ENCODE peak calls at places on chromosome 20, in seven cellular contexts. One of them, this sample, is unnamed.

GRCh38 chr20:47241345-47241781 is 115.1 kb downstream of the ZMYND8 start:
- DNase-seq in GM20000: no peak
- DNase-seq in cardiac muscle cell: peak
- DNase-seq in heart right ventricle: no peak
- DNase-seq in transverse colon: peak
- DNase-seq in stomach: no peak
- DNase-seq in heart left ventricle: no peak
- DNase-seq in this sample: no peak

GRCh38 chr20:44762466-44763140 is 16.9 kb downstream of the KCNK15 start:
- DNase-seq in GM20000: no peak
- DNase-seq in cardiac muscle cell: no peak
- DNase-seq in heart right ventricle: peak
- DNase-seq in transverse colon: no peak
- DNase-seq in stomach: no peak
- DNase-seq in heart left ventricle: peak
- DNase-seq in this sample: no peak

GRCh38 chr20:44772636-44773035 is 27.0 kb downstream of the KCNK15 start:
- DNase-seq in GM20000: no peak
- DNase-seq in cardiac muscle cell: no peak
- DNase-seq in heart right ventricle: no peak
- DNase-seq in transverse colon: no peak
- DNase-seq in stomach: no peak
- DNase-seq in heart left ventricle: no peak
- DNase-seq in this sample: no peak

GRCh38 chr20:63641792-63642517 is 11.3 kb downstream of the STMN3 start:
- DNase-seq in GM20000: peak
- DNase-seq in cardiac muscle cell: peak
- DNase-seq in heart right ventricle: peak
- DNase-seq in transverse colon: peak
- DNase-seq in stomach: peak
- DNase-seq in heart left ventricle: peak
- DNase-seq in this sample: peak

GRCh38 chr20:10521068-10521834 is 86.1 kb downstream of the SLX4IP start:
- DNase-seq in GM20000: no peak
- DNase-seq in cardiac muscle cell: peak
- DNase-seq in heart right ventricle: no peak
- DNase-seq in transverse colon: no peak
- DNase-seq in stomach: no peak
- DNase-seq in heart left ventricle: no peak
- DNase-seq in this sample: no peak

GRCh38 chr20:36384022-36384619 is 78.0 kb downstream of the DLGAP4 start:
- DNase-seq in GM20000: peak
- DNase-seq in cardiac muscle cell: peak
- DNase-seq in heart right ventricle: peak
- DNase-seq in transverse colon: no peak
- DNase-seq in stomach: no peak
- DNase-seq in heart left ventricle: no peak
- DNase-seq in this sample: no peak

GRCh38 chr20:32761417-32761830 is 761 bp upstream of the DNMT3B start:
- DNase-seq in GM20000: no peak
- DNase-seq in cardiac muscle cell: no peak
- DNase-seq in heart right ventricle: no peak
- DNase-seq in transverse colon: no peak
- DNase-seq in stomach: no peak
- DNase-seq in heart left ventricle: no peak
- DNase-seq in this sample: no peak

GRCh38 chr20:47198254-47198671 is 158.2 kb downstream of the ZMYND8 start:
- DNase-seq in GM20000: peak
- DNase-seq in cardiac muscle cell: no peak
- DNase-seq in heart right ventricle: no peak
- DNase-seq in transverse colon: no peak
- DNase-seq in stomach: no peak
- DNase-seq in heart left ventricle: no peak
- DNase-seq in this sample: no peak

GRCh38 chr20:37516697-37517370 is 4.2 kb upstream of the NNAT start:
- DNase-seq in GM20000: no peak
- DNase-seq in cardiac muscle cell: peak
- DNase-seq in heart right ventricle: no peak
- DNase-seq in transverse colon: peak
- DNase-seq in stomach: peak
- DNase-seq in heart left ventricle: no peak
- DNase-seq in this sample: no peak

GRCh38 chr20:41573955-41574354 is 44.2 kb downstream of the CHD6 start:
- DNase-seq in GM20000: no peak
- DNase-seq in cardiac muscle cell: no peak
- DNase-seq in heart right ventricle: no peak
- DNase-seq in transverse colon: no peak
- DNase-seq in stomach: no peak
- DNase-seq in heart left ventricle: no peak
- DNase-seq in this sample: no peak

GRCh38 chr20:9609892-9610502 is 95.6 kb downstream of the LAMP5 start:
- DNase-seq in GM20000: peak
- DNase-seq in cardiac muscle cell: peak
- DNase-seq in heart right ventricle: peak
- DNase-seq in transverse colon: peak
- DNase-seq in stomach: peak
- DNase-seq in heart left ventricle: peak
- DNase-seq in this sample: no peak

GRCh38 chr20:50762435-50763201 is 31.2 kb downstream of the PARD6B start:
- DNase-seq in GM20000: no peak
- DNase-seq in cardiac muscle cell: peak
- DNase-seq in heart right ventricle: peak
- DNase-seq in transverse colon: peak
- DNase-seq in stomach: peak
- DNase-seq in heart left ventricle: peak
- DNase-seq in this sample: no peak

GRCh38 chr20:51639206-51639832 is 96.8 kb upstream of the NFATC2 start:
- DNase-seq in GM20000: peak
- DNase-seq in cardiac muscle cell: peak
- DNase-seq in heart right ventricle: peak
- DNase-seq in transverse colon: peak
- DNase-seq in stomach: peak
- DNase-seq in heart left ventricle: peak
- DNase-seq in this sample: peak

GRCh38 chr20:24077145-24077544 is 88.6 kb upstream of the GGTLC1 start:
- DNase-seq in GM20000: no peak
- DNase-seq in cardiac muscle cell: no peak
- DNase-seq in heart right ventricle: no peak
- DNase-seq in transverse colon: no peak
- DNase-seq in stomach: no peak
- DNase-seq in heart left ventricle: no peak
- DNase-seq in this sample: no peak

GRCh38 chr20:62489186-62489939 is 13.6 kb upstream of the GATA5 start:
- DNase-seq in GM20000: no peak
- DNase-seq in cardiac muscle cell: no peak
- DNase-seq in heart right ventricle: no peak
- DNase-seq in transverse colon: peak
- DNase-seq in stomach: no peak
- DNase-seq in heart left ventricle: no peak
- DNase-seq in this sample: no peak

GRCh38 chr20:873875-874607 is 40.5 kb downstream of the FAM110A start:
- DNase-seq in GM20000: no peak
- DNase-seq in cardiac muscle cell: no peak
- DNase-seq in heart right ventricle: no peak
- DNase-seq in transverse colon: no peak
- DNase-seq in stomach: no peak
- DNase-seq in heart left ventricle: no peak
- DNase-seq in this sample: no peak

GRCh38 chr20:34190679-34191090 is 50.5 kb upstream of the ASIP start:
- DNase-seq in GM20000: peak
- DNase-seq in cardiac muscle cell: peak
- DNase-seq in heart right ventricle: peak
- DNase-seq in transverse colon: peak
- DNase-seq in stomach: peak
- DNase-seq in heart left ventricle: peak
- DNase-seq in this sample: peak

GRCh38 chr20:61436674-61437279 is 184.7 kb downstream of the CDH4 start:
- DNase-seq in GM20000: no peak
- DNase-seq in cardiac muscle cell: peak
- DNase-seq in heart right ventricle: no peak
- DNase-seq in transverse colon: no peak
- DNase-seq in stomach: no peak
- DNase-seq in heart left ventricle: no peak
- DNase-seq in this sample: no peak
- TF ChIP-seq CTCF in GM20000: no peak
- TF ChIP-seq CTCF in cardiac muscle cell: no peak
- TF ChIP-seq CTCF in heart right ventricle: no peak
- TF ChIP-seq CTCF in transverse colon: no peak
- TF ChIP-seq CTCF in stomach: no peak
- TF ChIP-seq CTCF in heart left ventricle: no peak
- TF ChIP-seq CTCF in this sample: no peak

DNA sequence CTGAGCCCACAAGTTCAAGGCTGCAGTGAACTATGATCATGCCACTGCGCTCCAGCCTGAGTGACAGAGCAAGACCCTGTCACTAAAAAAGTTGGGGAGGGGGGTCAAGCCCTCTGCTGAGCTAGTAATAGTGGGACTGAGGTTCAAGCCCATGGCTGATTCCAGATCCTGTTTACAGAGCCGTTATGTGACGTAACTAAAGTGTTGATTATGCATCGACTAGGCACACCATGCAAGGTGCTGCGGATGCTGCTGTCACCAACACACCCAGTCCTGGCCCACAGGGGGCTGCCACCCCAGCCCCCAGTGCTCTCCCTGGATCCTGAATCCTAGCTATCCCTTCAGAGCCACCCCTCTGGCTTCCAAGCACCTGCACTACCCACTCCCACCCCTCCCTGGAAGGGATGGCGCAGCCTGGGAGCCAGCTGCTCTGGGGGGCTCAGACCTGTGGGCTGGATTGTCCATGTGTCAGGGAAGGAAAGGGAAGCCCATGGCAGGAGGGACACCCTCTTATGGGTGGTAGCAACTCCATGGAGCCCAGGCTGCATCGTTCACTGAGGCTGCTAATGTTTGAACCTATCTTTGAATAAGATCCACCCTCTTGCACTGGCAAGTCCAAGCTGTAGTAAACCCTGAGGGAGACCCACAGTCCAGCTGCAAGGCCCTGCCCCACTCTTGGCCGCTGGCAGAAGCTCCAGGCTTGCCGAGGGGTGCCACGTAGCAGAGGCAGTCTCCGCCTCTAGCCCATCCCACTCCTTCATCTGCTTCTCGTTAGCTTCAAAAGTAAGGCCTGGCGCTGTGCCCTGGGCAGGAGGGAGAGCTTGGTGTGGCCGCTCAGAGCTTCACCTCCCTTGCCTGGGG is 95.0 kb downstream of the SNX5 start:
- DNase-seq in GM20000: no peak
- DNase-seq in cardiac muscle cell: peak
- DNase-seq in heart right ventricle: peak
- DNase-seq in transverse colon: peak
- DNase-seq in stomach: peak
- DNase-seq in heart left ventricle: peak
- DNase-seq in this sample: no peak
- TF ChIP-seq CTCF in GM20000: no peak
- TF ChIP-seq CTCF in cardiac muscle cell: no peak
- TF ChIP-seq CTCF in heart right ventricle: no peak
- TF ChIP-seq CTCF in transverse colon: no peak
- TF ChIP-seq CTCF in stomach: no peak
- TF ChIP-seq CTCF in heart left ventricle: no peak
- TF ChIP-seq CTCF in this sample: no peak

GRCh38 chr20:57048027-57048869 is 218.2 kb downstream of the BMP7 start:
- DNase-seq in GM20000: peak
- DNase-seq in cardiac muscle cell: peak
- DNase-seq in heart right ventricle: no peak
- DNase-seq in transverse colon: peak
- DNase-seq in stomach: no peak
- DNase-seq in heart left ventricle: no peak
- DNase-seq in this sample: no peak

GRCh38 chr20:57051096-57051495 is 215.3 kb downstream of the BMP7 start:
- DNase-seq in GM20000: no peak
- DNase-seq in cardiac muscle cell: no peak
- DNase-seq in heart right ventricle: no peak
- DNase-seq in transverse colon: no peak
- DNase-seq in stomach: no peak
- DNase-seq in heart left ventricle: no peak
- DNase-seq in this sample: no peak

GRCh38 chr20:57043669-57044268 is 222.7 kb downstream of the BMP7 start:
- DNase-seq in GM20000: no peak
- DNase-seq in cardiac muscle cell: no peak
- DNase-seq in heart right ventricle: no peak
- DNase-seq in transverse colon: no peak
- DNase-seq in stomach: no peak
- DNase-seq in heart left ventricle: no peak
- DNase-seq in this sample: no peak

GRCh38 chr20:57049298-57049697 is 217.1 kb downstream of the BMP7 start:
- DNase-seq in GM20000: no peak
- DNase-seq in cardiac muscle cell: no peak
- DNase-seq in heart right ventricle: no peak
- DNase-seq in transverse colon: no peak
- DNase-seq in stomach: no peak
- DNase-seq in heart left ventricle: no peak
- DNase-seq in this sample: no peak

DNA sequence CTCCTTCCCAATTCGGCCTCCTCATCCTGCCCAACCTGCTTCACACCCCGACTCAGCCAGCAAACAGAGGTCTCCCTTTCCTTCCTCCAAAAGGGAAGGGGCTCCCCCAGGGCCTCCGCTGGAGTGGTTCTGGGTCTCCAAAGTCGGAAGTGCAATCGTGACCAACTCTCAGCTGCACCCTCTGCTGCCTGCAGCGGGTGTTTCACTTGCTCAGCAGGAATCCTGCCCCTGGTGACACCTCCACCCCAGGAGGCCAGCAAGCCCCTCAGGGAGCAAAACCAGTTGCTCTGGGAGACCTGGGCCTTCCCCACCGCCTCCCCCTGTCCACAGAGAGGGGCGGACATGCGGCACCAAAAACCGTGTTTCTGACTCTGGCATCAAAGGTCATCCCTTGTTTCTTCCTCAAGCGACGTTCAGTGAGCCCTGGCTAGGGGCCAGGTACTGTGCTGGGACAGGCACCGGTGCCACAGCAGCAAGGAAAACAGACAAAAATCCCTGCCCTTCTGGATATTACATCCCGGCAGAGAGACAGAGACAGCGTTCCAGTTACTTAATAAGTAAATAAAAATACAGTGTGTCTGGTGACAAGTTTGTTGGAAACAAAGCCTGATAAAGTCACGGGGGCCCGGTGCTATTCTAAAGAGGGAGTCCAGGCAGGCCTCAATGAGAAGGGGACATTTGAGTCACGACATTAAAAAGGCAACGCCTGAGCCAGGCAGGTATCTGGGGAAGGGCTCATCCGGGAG is 219.0 kb downstream of the BMP7 start:
- DNase-seq in GM20000: no peak
- DNase-seq in cardiac muscle cell: no peak
- DNase-seq in heart right ventricle: no peak
- DNase-seq in transverse colon: peak
- DNase-seq in stomach: no peak
- DNase-seq in heart left ventricle: no peak
- DNase-seq in this sample: no peak
- TF ChIP-seq CTCF in GM20000: no peak
- TF ChIP-seq CTCF in cardiac muscle cell: no peak
- TF ChIP-seq CTCF in heart right ventricle: no peak
- TF ChIP-seq CTCF in transverse colon: no peak
- TF ChIP-seq CTCF in stomach: no peak
- TF ChIP-seq CTCF in heart left ventricle: no peak
- TF ChIP-seq CTCF in this sample: no peak

DNA sequence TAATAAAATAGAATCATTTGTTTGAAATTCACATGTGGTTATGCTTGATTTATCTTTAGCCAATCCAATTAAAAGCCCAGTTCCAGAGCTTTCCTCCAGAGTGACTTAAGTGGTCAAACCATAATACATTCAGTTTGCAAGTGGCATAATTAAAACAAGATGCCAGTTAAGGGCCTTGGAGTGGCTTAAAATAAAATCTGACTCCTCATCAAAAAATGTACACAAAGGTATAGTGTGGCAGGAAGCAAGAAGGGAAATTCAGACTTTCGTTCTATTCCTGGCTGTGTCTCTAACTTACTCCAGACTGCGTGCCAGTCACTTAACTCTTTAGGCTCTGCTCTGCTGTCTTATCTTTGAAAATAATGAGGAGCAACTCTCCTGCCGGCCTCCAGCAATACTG is 251.3 kb upstream of the PRND start:
- DNase-seq in GM20000: no peak
- DNase-seq in cardiac muscle cell: no peak
- DNase-seq in heart right ventricle: no peak
- DNase-seq in transverse colon: no peak
- DNase-seq in stomach: no peak
- DNase-seq in heart left ventricle: no peak
- DNase-seq in this sample: no peak
- TF ChIP-seq CTCF in GM20000: no peak
- TF ChIP-seq CTCF in cardiac muscle cell: no peak
- TF ChIP-seq CTCF in heart right ventricle: no peak
- TF ChIP-seq CTCF in transverse colon: no peak
- TF ChIP-seq CTCF in stomach: no peak
- TF ChIP-seq CTCF in heart left ventricle: no peak
- TF ChIP-seq CTCF in this sample: no peak